ENCODE peak calls at places on chromosomes 1 and 21, in eight cellular contexts. R, H, N, P, A, K, L and F are unnamed samples.

GRCh38 chr1:41381691-41382530 is 20.7 kb downstream of the FOXO6 start:
- DNase-seq in L (no peak), H (peak; percentile 89), P (peak; percentile 81), N (no peak), A (no peak), R (no peak), K (no peak), F (peak; percentile 56)

GRCh38 chr21:35882791-35883240 is 177.5 kb downstream of the SETD4 start:
- DNase-seq in A (no peak), R (no peak), N (no peak), H (no peak), P (peak; percentile 53), L (no peak), K (no peak), F (peak; percentile 32)

GRCh38 chr1:71587961-71588360 is 507.1 kb upstream of the ZRANB2 start:
- DNase-seq in A (no peak), P (peak; percentile 12), H (no peak), K (peak; percentile 6), R (peak; percentile 32), L (peak; percentile 70), N (no peak), F (peak; percentile 1)

GRCh38 chr1:94275116-94275515 is 37.7 kb upstream of the ARHGAP29 start:
- DNase-seq in R (no peak), P (no peak), N (no peak), K (no peak), L (no peak), H (no peak), A (no peak), F (no peak)

GRCh38 chr1:230243583-230244377 is 176.7 kb downstream of the GALNT2 start:
- DNase-seq in R (no peak), L (no peak), P (no peak), A (no peak), H (no peak), K (no peak), N (no peak), F (no peak)

GRCh38 chr1:24704411-24705259 is 40.6 kb upstream of the CLIC4 start:
- DNase-seq in R (peak; percentile 86), N (no peak), L (peak; percentile 97), K (no peak), P (peak; percentile 61), A (no peak), H (no peak), F (no peak)

GRCh38 chr1:55179177-55179835 is 35.9 kb downstream of the USP24 start:
- DNase-seq in H (no peak), R (no peak), K (no peak), L (no peak), A (no peak), N (no peak), P (no peak), F (no peak)

GRCh38 chr1:236122176-236122575 is 20.2 kb upstream of the GPR137B start:
- DNase-seq in R (no peak), H (no peak), N (no peak), A (no peak), K (peak; percentile 74), P (no peak), L (no peak), F (no peak)

GRCh38 chr1:33130297-33130696 is 49.3 kb downstream of the AZIN2 start:
- DNase-seq in H (no peak), N (no peak), K (peak; percentile 61), P (no peak), A (no peak), L (no peak), R (no peak), F (peak; percentile 17)

GRCh38 chr1:219385786-219386427 is 212.2 kb downstream of the LYPLAL1 start:
- DNase-seq in N (no peak), R (peak; percentile 42), A (peak; percentile 60), L (peak; percentile 46), P (peak; percentile 62), K (peak; percentile 71), H (no peak), F (peak; percentile 69)

GRCh38 chr1:244349103-244349531 is 102.6 kb downstream of the ADSS2 start:
- DNase-seq in L (no peak), H (no peak), R (no peak), P (peak; percentile 91), K (no peak), N (no peak), A (no peak), F (no peak)

GRCh38 chr1:66503841-66504470 is 30.0 kb upstream of the SGIP1 start:
- DNase-seq in H (no peak), R (peak; percentile 71), K (peak; percentile 66), L (peak; percentile 81), P (peak; percentile 54), A (peak; percentile 6), N (no peak), F (peak; percentile 35)

GRCh38 chr1:235102993-235103411 is 25.6 kb downstream of the TOMM20 start:
- DNase-seq in R (peak; percentile 32), P (no peak), A (no peak), H (no peak), K (no peak), L (no peak), N (no peak), F (no peak)

GRCh38 chr21:44576025-44576420 is 2.5 kb downstream of the KRTAP10-4 start:
- DNase-seq in P (no peak), H (peak; percentile 49), R (no peak), A (no peak), L (no peak), K (no peak), N (no peak), F (no peak)

GRCh38 chr1:154304664-154305337 is 16.1 kb upstream of the AQP10 start:
- DNase-seq in A (no peak), N (no peak), L (no peak), R (no peak), K (peak; percentile 74), P (no peak), H (no peak), F (no peak)

GRCh38 chr1:69315416-69315815 is 252.3 kb upstream of the LRRC7 start:
- DNase-seq in P (no peak), K (no peak), N (no peak), H (no peak), A (no peak), R (no peak), L (no peak), F (no peak)

GRCh38 chr1:208254376-208254775 is 10.2 kb upstream of the PLXNA2 start:
- DNase-seq in N (no peak), L (no peak), K (no peak), H (no peak), A (no peak), R (no peak), P (peak; percentile 29), F (no peak)

GRCh38 chr1:235244969-235245592 is 82.9 kb downstream of the ARID4B start:
- DNase-seq in K (no peak), L (no peak), A (no peak), H (no peak), P (no peak), N (no peak), R (no peak), F (no peak)

GRCh38 chr1:232404981-232405380 is 225.0 kb downstream of the SIPA1L2 start:
- DNase-seq in R (peak; percentile 67), H (no peak), L (no peak), P (no peak), K (no peak), A (no peak), N (no peak), F (no peak)

GRCh38 chr1:222749927-222750326 is 12.9 kb downstream of the FAM177B start:
- DNase-seq in R (no peak), P (no peak), A (no peak), L (no peak), N (no peak), H (no peak), K (no peak), F (no peak)

GRCh38 chr1:203342192-203342940 is 8.6 kb downstream of the FMOD start:
- DNase-seq in L (no peak), R (no peak), K (peak; percentile 52), P (peak; percentile 81), N (no peak), A (peak; percentile 76), H (no peak), F (peak; percentile 55)

GRCh38 chr1:37410815-37411214 is 63.6 kb upstream of the ZC3H12A start:
- DNase-seq in K (peak; percentile 27), P (peak; percentile 61), H (no peak), R (no peak), L (no peak), N (no peak), A (no peak), F (no peak)

GRCh38 chr1:168410464-168410863 is 129.8 kb downstream of the TBX19 start:
- DNase-seq in L (no peak), A (no peak), P (no peak), N (no peak), K (no peak), R (no peak), H (no peak), F (no peak)